ENCODE peak calls at places on chromosomes 5 and 9, in nine cellular contexts. M is anterior cingulate cortex; G is NB4; N is NCI-H1092; F is stimulated activated naive B cell treated with anti-CD40 and anti-IgM and Interleukin-4, amounts not matched to agents 10 μg/mL and 1 μg/mL and 100 μg/mL, for 72 hours; L is GM13977; W is GDM1; H is kidney tubule cell; R is brain microvascular endothelial cell. C is an unnamed sample.
A peak's percentile ranks its signal among the peaks of the same experiment; 100 is the strongest.

GRCh38 chr5:56094579-56095361 is 100.0 kb upstream of the IL6ST start:
- DNase-seq in R (no peak), M (no peak), W (no peak), H (peak; percentile 41), G (no peak), N (no peak), L (no peak), F (peak; percentile 15), C (no peak)

GRCh38 chr9:88652876-88653275 is 117.9 kb downstream of the NXNL2 start:
- DNase-seq in W (no peak), H (no peak), N (no peak), F (no peak), M (no peak), L (no peak), R (no peak), G (no peak), C (no peak)

GRCh38 chr5:10140195-10140973 is 109.3 kb downstream of the ATPSCKMT start:
- DNase-seq in M (no peak), R (no peak), F (no peak), W (no peak), N (no peak), L (no peak), H (peak; percentile 56), G (peak; percentile 11), C (no peak)

GRCh38 chr5:16742938-16743337 is 126.1 kb upstream of the RETREG1 start:
- DNase-seq in H (peak; percentile 59), L (no peak), F (no peak), R (peak; percentile 16), N (no peak), W (no peak), G (no peak), M (no peak), C (no peak)

GRCh38 chr5:91477408-91477807 is 94.3 kb upstream of the ARRDC3 start:
- DNase-seq in G (peak; percentile 20), F (no peak), R (no peak), W (no peak), M (no peak), H (no peak), N (no peak), L (no peak), C (no peak)

GRCh38 chr5:76942581-76942980 is 10.3 kb upstream of the CRHBP start:
- DNase-seq in F (no peak), R (peak; percentile 88), W (no peak), L (no peak), N (no peak), G (no peak), M (no peak), H (peak; percentile 33), C (no peak)

GRCh38 chr9:35945341-35946018 is 12.5 kb downstream of the OR2S2 start:
- DNase-seq in G (peak; percentile 61), F (peak; percentile 27), H (peak; percentile 85), M (peak; percentile 34), W (peak; percentile 26), L (peak; percentile 62), R (peak; percentile 60), N (peak; percentile 76), C (peak; percentile 83)

GRCh38 chr5:82594097-82594496 is 315.9 kb upstream of the RPS23 start:
- DNase-seq in N (no peak), G (no peak), H (peak; percentile 25), L (no peak), W (no peak), M (no peak), F (no peak), R (peak; percentile 65), C (no peak)

GRCh38 chr5:75381456-75381855 is 44.4 kb downstream of the HMGCR start:
- DNase-seq in M (no peak), G (peak; percentile 61), F (no peak), W (no peak), R (no peak), N (no peak), L (no peak), H (no peak), C (no peak)

GRCh38 chr5:173643964-173644363 is 27.5 kb upstream of the BOD1 start:
- DNase-seq in W (no peak), L (peak; percentile 39), G (no peak), M (peak; percentile 51), H (peak; percentile 9), F (peak; percentile 9), R (no peak), N (peak; percentile 75), C (peak; percentile 37)

C was measured in stomach.